ENCODE peak calls at places on chromosomes 3 and 15, in four cellular contexts. D is H1, T is K562, U is GM12878. E is an unnamed sample.

GRCh38 chr15:36810656-36811449 is 231.4 kb downstream of the CDIN1 start:
- DNase-seq in D (no peak), T (peak), U (no peak), E (no peak)

GRCh38 chr3:12198301-12198700 is 39.6 kb upstream of the TIMP4 start:
- DNase-seq in D (no peak), T (no peak), U (no peak), E (no peak)

GRCh38 chr3:52645549-52645948 is 40.2 kb downstream of the PBRM1 start:
- DNase-seq in D (no peak), T (no peak), U (no peak), E (no peak)

GRCh38 chr15:98268163-98268562 is 307.7 kb downstream of the ARRDC4 start:
- DNase-seq in D (no peak), T (no peak), U (no peak), E (no peak)

GRCh38 chr15:64642875-64643274 is 132.5 kb downstream of the RBPMS2 start:
- DNase-seq in D (no peak), T (no peak), U (no peak), E (peak)

GRCh38 chr3:126926684-126927404 is 56.1 kb upstream of the PLXNA1 start:
- DNase-seq in D (no peak), T (peak), U (no peak), E (no peak)

GRCh38 chr3:66021731-66022131 is 17.0 kb downstream of the MAGI1 start:
- DNase-seq in D (no peak), T (no peak), U (no peak), E (no peak)

GRCh38 chr15:81092559-81092902 is 41.5 kb upstream of the CFAP161 start:
- DNase-seq in D (no peak), T (no peak), U (no peak), E (no peak)

DNA sequence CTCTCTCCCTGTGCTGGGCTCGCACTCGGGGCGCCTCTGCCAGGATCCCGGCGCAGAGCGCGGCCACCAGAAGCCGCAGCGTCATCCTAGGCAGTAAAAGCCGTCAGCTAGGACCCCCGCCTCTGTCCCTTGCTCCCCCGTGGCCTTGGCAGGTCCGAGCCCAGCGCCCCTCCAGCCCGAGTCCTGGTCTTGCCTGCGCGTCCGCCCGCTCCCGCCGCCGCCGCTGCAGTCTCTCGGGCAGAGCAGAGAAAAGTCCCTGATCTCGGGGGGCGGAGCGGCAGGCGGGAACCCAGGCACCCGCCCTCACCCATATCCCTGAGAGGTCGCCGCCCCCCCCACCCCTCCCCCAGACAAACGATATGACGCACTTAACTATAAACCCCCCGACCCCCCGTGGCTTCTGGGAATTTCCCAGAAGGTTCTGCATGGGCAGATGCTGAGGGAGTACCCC is at the start of gene COL7A1:
- DNase-seq in D (no peak), T (peak), U (no peak), E (no peak)
- H3K4me2 ChIP-seq in D (peak), T (peak), U (peak), E (peak)

DNA sequence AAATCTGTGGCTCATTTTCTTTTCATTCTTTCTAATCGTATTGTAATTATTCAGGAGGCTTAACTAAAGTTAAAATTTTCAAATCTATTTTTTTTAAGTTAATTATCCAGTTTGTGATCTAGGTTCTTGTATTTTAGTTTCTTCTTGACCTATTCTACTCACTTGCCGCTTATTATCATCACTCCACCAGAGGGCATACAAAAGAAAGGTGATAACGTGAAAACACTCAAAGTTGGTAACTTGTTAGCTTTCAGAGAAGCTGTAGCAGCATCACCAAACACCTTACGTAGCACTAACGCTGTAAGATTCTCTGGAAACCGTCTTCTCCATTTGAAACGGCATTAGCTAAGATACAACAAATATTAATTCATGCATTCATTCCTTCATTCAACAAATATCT is 4.8 kb downstream of the GNB4 start:
- DNase-seq in D (no peak), T (no peak), U (no peak), E (peak)
- TF ChIP-seq BRCA1 in D (no peak), T (no peak), U (no peak), E (no peak)

DNA sequence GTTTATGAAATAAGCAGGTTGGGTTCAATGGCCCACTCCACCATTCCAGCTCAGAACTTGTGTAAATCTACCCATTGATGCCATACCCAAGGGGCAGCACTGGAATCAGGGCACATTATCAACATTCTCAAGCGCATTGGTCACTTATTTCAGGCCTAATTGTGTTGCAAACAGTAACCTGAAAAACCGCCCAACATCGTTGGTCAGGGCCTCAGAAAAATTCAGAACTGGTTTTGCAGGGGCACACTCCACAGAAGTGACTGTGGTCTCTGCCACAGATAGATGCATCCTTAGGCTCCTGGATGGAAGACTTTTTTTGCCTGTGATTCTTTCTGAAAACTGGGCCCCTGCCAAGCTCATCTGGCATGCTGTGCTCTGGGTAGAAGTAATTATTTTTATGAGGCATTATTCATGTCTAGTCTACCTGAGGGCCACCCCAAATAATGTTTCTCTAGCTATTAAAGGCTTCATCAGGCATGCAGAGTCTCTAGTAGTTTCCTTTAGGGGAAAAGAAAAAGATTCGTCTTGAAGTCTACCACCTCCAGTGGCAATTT is 21.7 kb upstream of the LRTM1 start:
- DNase-seq in D (no peak), T (no peak), U (no peak), E (no peak)
- TF ChIP-seq YY1 in D (no peak), T (no peak), U (no peak), E (no peak)

GRCh38 chr15:89247441-89247840 is 3.7 kb downstream of the FANCI start:
- DNase-seq in D (no peak), T (no peak), U (no peak), E (no peak)

GRCh38 chr15:89243046-89243690 is 611 bp upstream of the FANCI start:
- DNase-seq in D (no peak), T (no peak), U (no peak), E (no peak)

GRCh38 chr15:89243691-89244511 is at the start of gene FANCI:
- DNase-seq in D (peak), T (peak), U (peak), E (peak)

GRCh38 chr15:89248584-89248983 is 4.8 kb downstream of the FANCI start:
- DNase-seq in D (no peak), T (no peak), U (no peak), E (no peak)

DNA sequence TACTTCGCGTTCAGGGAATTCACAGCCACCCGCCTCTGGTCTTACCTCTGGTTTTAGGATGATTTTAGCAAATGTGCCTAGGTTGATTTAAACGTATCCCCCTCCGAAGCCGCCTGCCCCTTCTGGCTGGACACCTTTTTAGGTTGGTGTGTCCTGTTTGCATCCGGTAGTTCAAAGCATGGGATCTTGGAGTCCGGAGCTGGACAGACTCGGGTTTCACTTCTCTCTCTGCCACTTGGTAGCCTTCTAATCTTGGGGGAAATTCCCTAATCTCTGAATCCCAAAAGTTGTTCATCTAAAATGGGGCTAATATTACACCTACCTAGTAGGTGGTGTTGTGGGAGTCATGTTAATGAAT is 712 bp downstream of the FANCI start:
- DNase-seq in D (no peak), T (no peak), U (no peak), E (peak)
- H3K4me2 ChIP-seq in D (peak), T (peak), U (peak), E (peak)

GRCh38 chr3:105618561-105618960 is 250.3 kb downstream of the CBLB start:
- DNase-seq in D (no peak), T (no peak), U (no peak), E (no peak)
- TF ChIP-seq BRCA1 in D (no peak), T (no peak), U (no peak), E (no peak)

GRCh38 chr15:39944711-39945110 is 10.8 kb downstream of the EIF2AK4 start:
- DNase-seq in D (no peak), T (no peak), U (no peak), E (no peak)
- TF ChIP-seq YY1 in D (no peak), T (no peak), U (no peak), E (no peak)

GRCh38 chr15:85642693-85643058 is 152.0 kb downstream of the KLHL25 start:
- DNase-seq in D (no peak), T (no peak), U (no peak), E (no peak)
- H3K4me2 ChIP-seq in D (no peak), T (no peak), U (no peak), E (no peak)